ENCODE peak calls at places on chromosomes 16 and 17, in ten cellular contexts. One of them, this sample, is unnamed. For H3K9me3, the result is how much of the 10 kb centered on the place peaks cover.

GRCh38 chr17:81003711-81004335 is 12.2 kb downstream of the CHMP6 start:
- DNase-seq in neural progenitor cell: peak
- DNase-seq in kidney: peak
- DNase-seq in astrocyte: no peak
- DNase-seq in heart left ventricle: no peak
- DNase-seq in mucosa of descending colon: peak
- DNase-seq in AG04450: no peak
- DNase-seq in uterus: peak
- DNase-seq in endodermal cell: no peak
- DNase-seq in IMR-90: no peak
- DNase-seq in this sample: peak

GRCh38 chr16:28309811-28310311 is 17.5 kb downstream of the SBK1 start:
- DNase-seq in kidney: no peak
- DNase-seq in endodermal cell: no peak
- DNase-seq in astrocyte: no peak
- DNase-seq in uterus: no peak
- DNase-seq in neural progenitor cell: no peak
- DNase-seq in AG04450: no peak
- DNase-seq in mucosa of descending colon: peak
- DNase-seq in heart left ventricle: no peak
- DNase-seq in IMR-90: no peak
- DNase-seq in this sample: no peak

GRCh38 chr17:66347661-66348604 is 45.5 kb downstream of the PRKCA start:
- DNase-seq in astrocyte: no peak
- DNase-seq in kidney: no peak
- DNase-seq in mucosa of descending colon: peak
- DNase-seq in uterus: no peak
- DNase-seq in neural progenitor cell: no peak
- DNase-seq in heart left ventricle: no peak
- DNase-seq in AG04450: no peak
- DNase-seq in IMR-90: peak
- DNase-seq in endodermal cell: no peak
- DNase-seq in this sample: peak

GRCh38 chr17:50208611-50209061 is 7.2 kb upstream of the COL1A1 start:
- DNase-seq in IMR-90: no peak
- DNase-seq in mucosa of descending colon: no peak
- DNase-seq in kidney: peak
- DNase-seq in uterus: peak
- DNase-seq in AG04450: no peak
- DNase-seq in neural progenitor cell: no peak
- DNase-seq in astrocyte: no peak
- DNase-seq in heart left ventricle: no peak
- DNase-seq in endodermal cell: peak
- DNase-seq in this sample: no peak

GRCh38 chr16:11843861-11844260 is 7.5 kb downstream of the RSL1D1 start:
- DNase-seq in astrocyte: no peak
- DNase-seq in IMR-90: no peak
- DNase-seq in AG04450: no peak
- DNase-seq in uterus: no peak
- DNase-seq in heart left ventricle: no peak
- DNase-seq in endodermal cell: no peak
- DNase-seq in neural progenitor cell: no peak
- DNase-seq in mucosa of descending colon: no peak
- DNase-seq in kidney: no peak
- DNase-seq in this sample: no peak

GRCh38 chr16:4692460-4693295 is 684 bp upstream of the NUDT16L1 start:
- DNase-seq in mucosa of descending colon: no peak
- DNase-seq in heart left ventricle: no peak
- DNase-seq in AG04450: no peak
- DNase-seq in astrocyte: no peak
- DNase-seq in uterus: no peak
- DNase-seq in endodermal cell: peak
- DNase-seq in IMR-90: no peak
- DNase-seq in neural progenitor cell: peak
- DNase-seq in kidney: no peak
- DNase-seq in this sample: no peak

GRCh38 chr17:57772774-57773173 is 27.7 kb upstream of the CCDC182 start:
- DNase-seq in mucosa of descending colon: no peak
- DNase-seq in kidney: no peak
- DNase-seq in uterus: no peak
- DNase-seq in IMR-90: no peak
- DNase-seq in neural progenitor cell: no peak
- DNase-seq in AG04450: no peak
- DNase-seq in endodermal cell: peak
- DNase-seq in heart left ventricle: no peak
- DNase-seq in astrocyte: no peak
- DNase-seq in this sample: no peak

GRCh38 chr17:74552037-74552436 is 6.1 kb upstream of the CD300C start:
- DNase-seq in astrocyte: no peak
- DNase-seq in uterus: no peak
- DNase-seq in heart left ventricle: no peak
- DNase-seq in IMR-90: no peak
- DNase-seq in kidney: no peak
- DNase-seq in endodermal cell: no peak
- DNase-seq in neural progenitor cell: no peak
- DNase-seq in mucosa of descending colon: no peak
- DNase-seq in AG04450: no peak
- DNase-seq in this sample: no peak

GRCh38 chr17:65850486-65850885 is 289.0 kb upstream of the AXIN2 start:
- DNase-seq in heart left ventricle: no peak
- DNase-seq in IMR-90: peak
- DNase-seq in neural progenitor cell: no peak
- DNase-seq in uterus: no peak
- DNase-seq in mucosa of descending colon: no peak
- DNase-seq in astrocyte: no peak
- DNase-seq in kidney: no peak
- DNase-seq in endodermal cell: no peak
- DNase-seq in AG04450: no peak
- DNase-seq in this sample: no peak

GRCh38 chr17:40153603-40154238 is 13.4 kb downstream of the CASC3 start:
- DNase-seq in kidney: no peak
- DNase-seq in mucosa of descending colon: no peak
- DNase-seq in heart left ventricle: no peak
- DNase-seq in uterus: no peak
- DNase-seq in neural progenitor cell: no peak
- DNase-seq in AG04450: no peak
- DNase-seq in astrocyte: no peak
- DNase-seq in IMR-90: no peak
- DNase-seq in endodermal cell: no peak
- DNase-seq in this sample: no peak

GRCh38 chr17:19337712-19338023 is 24.9 kb downstream of the B9D1 start:
- DNase-seq in neural progenitor cell: no peak
- DNase-seq in astrocyte: no peak
- DNase-seq in IMR-90: no peak
- DNase-seq in mucosa of descending colon: no peak
- DNase-seq in kidney: no peak
- DNase-seq in heart left ventricle: no peak
- DNase-seq in endodermal cell: no peak
- DNase-seq in uterus: no peak
- DNase-seq in AG04450: no peak
- DNase-seq in this sample: no peak

GRCh38 chr17:72477529-72477928 is 356.7 kb downstream of the SOX9 start:
- DNase-seq in mucosa of descending colon: peak
- DNase-seq in heart left ventricle: no peak
- DNase-seq in kidney: no peak
- DNase-seq in astrocyte: no peak
- DNase-seq in IMR-90: no peak
- DNase-seq in uterus: no peak
- DNase-seq in AG04450: no peak
- DNase-seq in neural progenitor cell: no peak
- DNase-seq in endodermal cell: no peak
- DNase-seq in this sample: peak

GRCh38 chr16:87445486-87445885 is 47.3 kb downstream of the ZCCHC14 start:
- DNase-seq in astrocyte: peak
- DNase-seq in neural progenitor cell: no peak
- DNase-seq in heart left ventricle: no peak
- DNase-seq in uterus: no peak
- DNase-seq in IMR-90: peak
- DNase-seq in AG04450: no peak
- DNase-seq in kidney: no peak
- DNase-seq in mucosa of descending colon: no peak
- DNase-seq in endodermal cell: no peak
- DNase-seq in this sample: no peak

GRCh38 chr17:42111265-42111636 is 1.3 kb downstream of the DHX58 start:
- DNase-seq in kidney: no peak
- DNase-seq in heart left ventricle: no peak
- DNase-seq in IMR-90: no peak
- DNase-seq in endodermal cell: no peak
- DNase-seq in mucosa of descending colon: no peak
- DNase-seq in neural progenitor cell: no peak
- DNase-seq in astrocyte: no peak
- DNase-seq in uterus: no peak
- DNase-seq in AG04450: no peak
- DNase-seq in this sample: no peak

GRCh38 chr17:77839324-77840155 is 119.0 kb upstream of the TNRC6C start:
- DNase-seq in uterus: no peak
- DNase-seq in IMR-90: no peak
- DNase-seq in endodermal cell: peak
- DNase-seq in AG04450: no peak
- DNase-seq in neural progenitor cell: no peak
- DNase-seq in kidney: no peak
- DNase-seq in heart left ventricle: no peak
- DNase-seq in astrocyte: no peak
- DNase-seq in mucosa of descending colon: peak
- DNase-seq in this sample: peak

GRCh38 chr16:68448360-68448970 is at the start of gene SMPD3:
- DNase-seq in AG04450: peak
- DNase-seq in mucosa of descending colon: peak
- DNase-seq in neural progenitor cell: peak
- DNase-seq in kidney: peak
- DNase-seq in endodermal cell: peak
- DNase-seq in heart left ventricle: peak
- DNase-seq in astrocyte: peak
- DNase-seq in uterus: peak
- DNase-seq in IMR-90: peak
- DNase-seq in this sample: peak

GRCh38 chr17:29563816-29564215 is 3.0 kb downstream of the ABHD15 start:
- DNase-seq in astrocyte: no peak
- DNase-seq in mucosa of descending colon: no peak
- DNase-seq in uterus: no peak
- DNase-seq in IMR-90: no peak
- DNase-seq in neural progenitor cell: no peak
- DNase-seq in endodermal cell: peak
- DNase-seq in AG04450: no peak
- DNase-seq in kidney: no peak
- DNase-seq in heart left ventricle: no peak
- DNase-seq in this sample: no peak

GRCh38 chr16:22171953-22172352 is 9.6 kb downstream of the SDR42E2 start:
- DNase-seq in mucosa of descending colon: no peak
- DNase-seq in astrocyte: no peak
- DNase-seq in kidney: no peak
- DNase-seq in uterus: no peak
- DNase-seq in heart left ventricle: no peak
- DNase-seq in neural progenitor cell: no peak
- DNase-seq in AG04450: no peak
- DNase-seq in endodermal cell: no peak
- DNase-seq in IMR-90: no peak
- DNase-seq in this sample: no peak

GRCh38 chr16:22177968-22178934 is 15.9 kb downstream of the SDR42E2 start:
- DNase-seq in endodermal cell: no peak
- DNase-seq in uterus: no peak
- DNase-seq in kidney: no peak
- DNase-seq in AG04450: no peak
- DNase-seq in neural progenitor cell: no peak
- DNase-seq in IMR-90: no peak
- DNase-seq in heart left ventricle: no peak
- DNase-seq in mucosa of descending colon: no peak
- DNase-seq in astrocyte: no peak
- DNase-seq in this sample: no peak

GRCh38 chr16:22174642-22175041 is 12.3 kb downstream of the SDR42E2 start:
- DNase-seq in endodermal cell: no peak
- DNase-seq in kidney: no peak
- DNase-seq in uterus: no peak
- DNase-seq in IMR-90: no peak
- DNase-seq in astrocyte: no peak
- DNase-seq in heart left ventricle: no peak
- DNase-seq in mucosa of descending colon: no peak
- DNase-seq in AG04450: no peak
- DNase-seq in neural progenitor cell: no peak
- DNase-seq in this sample: no peak
- H3K9me3 ChIP-seq in endodermal cell: under half
- H3K9me3 ChIP-seq in kidney: under half
- H3K9me3 ChIP-seq in uterus: under half
- H3K9me3 ChIP-seq in IMR-90: under half
- H3K9me3 ChIP-seq in astrocyte: under half
- H3K9me3 ChIP-seq in heart left ventricle: under half
- H3K9me3 ChIP-seq in mucosa of descending colon: under half
- H3K9me3 ChIP-seq in AG04450: under half
- H3K9me3 ChIP-seq in neural progenitor cell: under half
- H3K9me3 ChIP-seq in this sample: under half

GRCh38 chr17:8120520-8121443 is 2.5 kb upstream of the ALOXE3 start:
- DNase-seq in uterus: peak
- DNase-seq in neural progenitor cell: peak
- DNase-seq in kidney: peak
- DNase-seq in AG04450: no peak
- DNase-seq in heart left ventricle: peak
- DNase-seq in mucosa of descending colon: peak
- DNase-seq in IMR-90: peak
- DNase-seq in endodermal cell: peak
- DNase-seq in astrocyte: no peak
- DNase-seq in this sample: peak
- TF ChIP-seq CTCF in uterus: peak
- TF ChIP-seq CTCF in neural progenitor cell: peak
- TF ChIP-seq CTCF in kidney: peak
- TF ChIP-seq CTCF in AG04450: peak
- TF ChIP-seq CTCF in heart left ventricle: peak
- TF ChIP-seq CTCF in mucosa of descending colon: no peak
- TF ChIP-seq CTCF in IMR-90: peak
- TF ChIP-seq CTCF in endodermal cell: peak
- TF ChIP-seq CTCF in astrocyte: peak
- TF ChIP-seq CTCF in this sample: no peak

GRCh38 chr17:64281962-64282752 is 19.1 kb upstream of the TEX2 start:
- DNase-seq in IMR-90: peak
- DNase-seq in heart left ventricle: peak
- DNase-seq in astrocyte: peak
- DNase-seq in endodermal cell: peak
- DNase-seq in neural progenitor cell: peak
- DNase-seq in AG04450: peak
- DNase-seq in mucosa of descending colon: peak
- DNase-seq in kidney: no peak
- DNase-seq in uterus: peak
- DNase-seq in this sample: peak
- H3K4me3 ChIP-seq in IMR-90: no peak
- H3K4me3 ChIP-seq in heart left ventricle: no peak
- H3K4me3 ChIP-seq in astrocyte: no peak
- H3K4me3 ChIP-seq in endodermal cell: no peak
- H3K4me3 ChIP-seq in neural progenitor cell: no peak
- H3K4me3 ChIP-seq in AG04450: no peak
- H3K4me3 ChIP-seq in mucosa of descending colon: no peak
- H3K4me3 ChIP-seq in kidney: no peak
- H3K4me3 ChIP-seq in uterus: no peak
- H3K4me3 ChIP-seq in this sample: no peak

DNA sequence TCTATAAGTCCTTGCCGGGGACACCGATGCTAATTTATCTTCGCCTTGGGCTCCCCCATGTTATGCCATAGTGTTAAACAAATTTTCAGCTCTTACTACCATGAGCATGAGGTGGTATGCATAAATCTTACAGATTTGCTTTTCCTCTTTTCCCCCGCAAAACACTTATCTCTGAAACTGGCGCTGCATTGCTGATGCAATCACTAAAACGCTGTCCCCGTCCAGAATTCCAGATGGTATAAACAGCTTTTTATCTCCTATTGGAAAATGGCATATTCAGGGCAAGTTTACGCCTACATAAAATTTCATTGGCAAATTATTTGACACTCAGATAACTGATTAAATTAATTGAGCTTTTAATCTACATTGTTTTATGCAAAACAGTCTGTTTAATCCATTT is 673.6 kb upstream of the CDH8 start:
- DNase-seq in astrocyte: no peak
- DNase-seq in kidney: no peak
- DNase-seq in AG04450: no peak
- DNase-seq in heart left ventricle: no peak
- DNase-seq in endodermal cell: no peak
- DNase-seq in uterus: no peak
- DNase-seq in IMR-90: no peak
- DNase-seq in neural progenitor cell: no peak
- DNase-seq in mucosa of descending colon: no peak
- DNase-seq in this sample: no peak
- H3K9me3 ChIP-seq in astrocyte: under half
- H3K9me3 ChIP-seq in kidney: under half
- H3K9me3 ChIP-seq in AG04450: under half
- H3K9me3 ChIP-seq in heart left ventricle: under half
- H3K9me3 ChIP-seq in endodermal cell: under half
- H3K9me3 ChIP-seq in uterus: under half
- H3K9me3 ChIP-seq in IMR-90: under half
- H3K9me3 ChIP-seq in neural progenitor cell: under half
- H3K9me3 ChIP-seq in mucosa of descending colon: under half
- H3K9me3 ChIP-seq in this sample: under half

This sample was measured in colonic mucosa.